ENCODE peak calls at places on chromosomes 11 and 22, in nine cellular contexts. One of them, this sample, is unnamed. For H3K9me3, the result is how much of the 10 kb centered on the place peaks cover.

GRCh38 chr11:66278396-66279091 is 569 bp downstream of the CNIH2 start:
- DNase-seq in fibroblast of lung: no peak
- DNase-seq in ascending aorta: no peak
- DNase-seq in PC-3: peak
- DNase-seq in heart right ventricle: no peak
- DNase-seq in AG04450: no peak
- DNase-seq in ovary: peak
- DNase-seq in SK-N-SH: peak
- DNase-seq in adrenal gland: no peak
- DNase-seq in this sample: peak

GRCh38 chr11:296206-296975 is 2.9 kb downstream of the IFITM5 start:
- DNase-seq in fibroblast of lung: no peak
- DNase-seq in ascending aorta: no peak
- DNase-seq in PC-3: no peak
- DNase-seq in heart right ventricle: no peak
- DNase-seq in AG04450: no peak
- DNase-seq in ovary: peak
- DNase-seq in SK-N-SH: no peak
- DNase-seq in adrenal gland: no peak
- DNase-seq in this sample: no peak

GRCh38 chr11:67584205-67584880 is 731 bp downstream of the GSTP1 start:
- DNase-seq in fibroblast of lung: peak
- DNase-seq in ascending aorta: no peak
- DNase-seq in PC-3: peak
- DNase-seq in heart right ventricle: peak
- DNase-seq in AG04450: no peak
- DNase-seq in ovary: peak
- DNase-seq in SK-N-SH: peak
- DNase-seq in adrenal gland: peak
- DNase-seq in this sample: peak

GRCh38 chr22:19287076-19287724 is 4.3 kb downstream of the CLTCL1 start:
- DNase-seq in fibroblast of lung: peak
- DNase-seq in ascending aorta: no peak
- DNase-seq in PC-3: peak
- DNase-seq in heart right ventricle: no peak
- DNase-seq in AG04450: peak
- DNase-seq in ovary: no peak
- DNase-seq in SK-N-SH: no peak
- DNase-seq in adrenal gland: no peak
- DNase-seq in this sample: no peak

GRCh38 chr11:973237-973636 is 47.6 kb downstream of the AP2A2 start:
- DNase-seq in fibroblast of lung: no peak
- DNase-seq in ascending aorta: no peak
- DNase-seq in PC-3: no peak
- DNase-seq in heart right ventricle: no peak
- DNase-seq in AG04450: no peak
- DNase-seq in ovary: no peak
- DNase-seq in SK-N-SH: no peak
- DNase-seq in adrenal gland: no peak
- DNase-seq in this sample: no peak

GRCh38 chr11:47152953-47153950 is 23.4 kb downstream of the ARFGAP2 start:
- DNase-seq in fibroblast of lung: peak
- DNase-seq in ascending aorta: no peak
- DNase-seq in PC-3: peak
- DNase-seq in heart right ventricle: peak
- DNase-seq in AG04450: peak
- DNase-seq in ovary: peak
- DNase-seq in SK-N-SH: peak
- DNase-seq in adrenal gland: peak
- DNase-seq in this sample: peak

GRCh38 chr11:67673902-67674301 is 521 bp downstream of the ALDH3B2 start:
- DNase-seq in fibroblast of lung: no peak
- DNase-seq in ascending aorta: no peak
- DNase-seq in PC-3: no peak
- DNase-seq in heart right ventricle: no peak
- DNase-seq in AG04450: no peak
- DNase-seq in ovary: no peak
- DNase-seq in SK-N-SH: no peak
- DNase-seq in adrenal gland: no peak
- DNase-seq in this sample: no peak

GRCh38 chr22:20646377-20646776 is 127.5 kb upstream of the SERPIND1 start:
- DNase-seq in fibroblast of lung: no peak
- DNase-seq in ascending aorta: no peak
- DNase-seq in PC-3: no peak
- DNase-seq in heart right ventricle: no peak
- DNase-seq in AG04450: no peak
- DNase-seq in ovary: no peak
- DNase-seq in SK-N-SH: no peak
- DNase-seq in adrenal gland: no peak
- DNase-seq in this sample: no peak

GRCh38 chr22:49825944-49826602 is 1.6 kb downstream of the BRD1 start:
- DNase-seq in fibroblast of lung: peak
- DNase-seq in ascending aorta: no peak
- DNase-seq in PC-3: peak
- DNase-seq in heart right ventricle: no peak
- DNase-seq in AG04450: no peak
- DNase-seq in ovary: no peak
- DNase-seq in SK-N-SH: no peak
- DNase-seq in adrenal gland: peak
- DNase-seq in this sample: no peak

GRCh38 chr11:19573666-19574065 is 139.0 kb upstream of the NAV2 start:
- DNase-seq in fibroblast of lung: no peak
- DNase-seq in ascending aorta: no peak
- DNase-seq in PC-3: no peak
- DNase-seq in heart right ventricle: peak
- DNase-seq in AG04450: no peak
- DNase-seq in ovary: no peak
- DNase-seq in SK-N-SH: no peak
- DNase-seq in adrenal gland: no peak
- DNase-seq in this sample: peak

GRCh38 chr22:36853407-36854099 is 7.3 kb upstream of the NCF4 start:
- DNase-seq in fibroblast of lung: peak
- DNase-seq in ascending aorta: no peak
- DNase-seq in PC-3: peak
- DNase-seq in heart right ventricle: peak
- DNase-seq in AG04450: no peak
- DNase-seq in ovary: no peak
- DNase-seq in SK-N-SH: peak
- DNase-seq in adrenal gland: peak
- DNase-seq in this sample: peak

GRCh38 chr11:46120711-46121327 is 435 bp downstream of the PHF21A start:
- DNase-seq in fibroblast of lung: no peak
- DNase-seq in ascending aorta: no peak
- DNase-seq in PC-3: no peak
- DNase-seq in heart right ventricle: peak
- DNase-seq in AG04450: peak
- DNase-seq in ovary: peak
- DNase-seq in SK-N-SH: peak
- DNase-seq in adrenal gland: peak
- DNase-seq in this sample: peak

DNA sequence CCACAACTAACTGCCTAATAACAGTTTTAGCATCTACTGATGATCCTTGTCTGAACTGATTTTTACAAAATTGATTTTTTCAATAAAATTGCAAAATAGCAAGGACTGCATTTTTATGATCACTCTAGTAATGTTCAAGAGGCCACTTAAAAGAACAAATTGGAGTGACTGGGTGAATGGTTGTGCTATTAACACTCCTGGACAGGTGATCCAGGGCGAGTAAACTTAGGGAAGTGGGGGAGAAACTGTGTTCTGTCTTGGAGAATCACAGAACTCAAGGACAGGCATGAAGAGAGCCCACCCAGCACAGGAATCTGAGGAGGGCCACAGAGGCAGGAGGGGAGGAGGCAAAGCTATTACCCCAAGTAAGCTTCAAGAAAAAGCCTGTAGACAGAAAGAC is 75.8 kb downstream of the SGSM3 start:
- DNase-seq in fibroblast of lung: no peak
- DNase-seq in ascending aorta: no peak
- DNase-seq in PC-3: no peak
- DNase-seq in heart right ventricle: no peak
- DNase-seq in AG04450: no peak
- DNase-seq in ovary: no peak
- DNase-seq in SK-N-SH: no peak
- DNase-seq in adrenal gland: no peak
- DNase-seq in this sample: no peak
- H3K27ac ChIP-seq in fibroblast of lung: no peak
- H3K27ac ChIP-seq in ascending aorta: no peak
- H3K27ac ChIP-seq in PC-3: no peak
- H3K27ac ChIP-seq in heart right ventricle: no peak
- H3K27ac ChIP-seq in AG04450: no peak
- H3K27ac ChIP-seq in ovary: no peak
- H3K27ac ChIP-seq in SK-N-SH: no peak
- H3K27ac ChIP-seq in adrenal gland: no peak
- H3K27ac ChIP-seq in this sample: peak

DNA sequence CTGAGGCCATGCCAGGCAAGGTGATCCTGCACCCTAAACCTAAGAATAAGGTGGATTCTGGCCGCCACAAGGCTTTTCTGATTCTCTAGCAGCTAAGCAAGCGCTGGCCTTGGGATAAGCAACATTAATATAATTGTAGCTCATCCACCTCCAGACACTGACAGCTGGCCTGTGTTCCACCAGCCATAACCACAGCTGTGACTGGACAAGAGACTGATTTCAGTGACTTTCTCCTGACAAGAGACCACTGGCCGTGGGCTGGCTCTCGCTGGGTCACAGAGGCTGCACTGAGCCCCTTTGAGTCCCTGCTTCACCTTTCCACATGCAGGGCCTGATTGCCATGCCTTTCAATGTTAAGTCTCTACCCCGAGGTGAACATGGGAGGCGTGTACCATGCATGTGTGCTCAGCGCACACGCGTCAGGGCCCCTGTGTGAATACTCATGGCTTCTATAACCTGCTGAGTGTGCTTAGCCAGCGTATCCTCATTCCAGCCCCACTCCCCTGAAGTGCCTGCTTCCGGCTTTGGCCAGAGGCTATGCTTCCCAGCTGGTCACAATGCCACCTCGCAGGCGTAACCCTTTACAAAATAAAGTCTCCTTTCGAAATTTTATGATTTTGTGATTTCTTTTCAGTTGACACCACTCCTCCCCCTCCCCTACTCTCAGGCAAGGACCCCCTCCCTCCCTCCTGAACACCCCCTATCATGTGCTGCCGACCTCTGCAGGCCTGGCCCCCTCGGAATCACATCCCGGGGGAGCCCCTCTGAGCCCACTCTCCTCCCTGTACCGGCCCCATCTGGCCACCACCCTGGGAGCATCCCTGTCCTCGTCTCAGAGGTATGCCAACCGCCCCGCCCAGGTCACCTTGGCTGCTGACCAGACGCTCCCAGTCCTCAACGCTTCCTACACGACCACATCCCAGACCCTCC is 128.1 kb downstream of the CTTN start:
- DNase-seq in fibroblast of lung: no peak
- DNase-seq in ascending aorta: no peak
- DNase-seq in PC-3: no peak
- DNase-seq in heart right ventricle: no peak
- DNase-seq in AG04450: no peak
- DNase-seq in ovary: no peak
- DNase-seq in SK-N-SH: peak
- DNase-seq in adrenal gland: no peak
- DNase-seq in this sample: no peak
- H3K9me3 ChIP-seq in fibroblast of lung: under half
- H3K9me3 ChIP-seq in ascending aorta: under half
- H3K9me3 ChIP-seq in PC-3: under half
- H3K9me3 ChIP-seq in heart right ventricle: under half
- H3K9me3 ChIP-seq in AG04450: under half
- H3K9me3 ChIP-seq in ovary: under half
- H3K9me3 ChIP-seq in SK-N-SH: under half
- H3K9me3 ChIP-seq in adrenal gland: under half
- H3K9me3 ChIP-seq in this sample: under half

GRCh38 chr11:12213920-12214319 is 103.5 kb downstream of the MICAL2 start:
- DNase-seq in fibroblast of lung: peak
- DNase-seq in ascending aorta: no peak
- DNase-seq in PC-3: peak
- DNase-seq in heart right ventricle: no peak
- DNase-seq in AG04450: no peak
- DNase-seq in ovary: no peak
- DNase-seq in SK-N-SH: no peak
- DNase-seq in adrenal gland: no peak
- DNase-seq in this sample: no peak

GRCh38 chr11:12216100-12216499 is 105.7 kb downstream of the MICAL2 start:
- DNase-seq in fibroblast of lung: no peak
- DNase-seq in ascending aorta: no peak
- DNase-seq in PC-3: no peak
- DNase-seq in heart right ventricle: no peak
- DNase-seq in AG04450: no peak
- DNase-seq in ovary: no peak
- DNase-seq in SK-N-SH: no peak
- DNase-seq in adrenal gland: no peak
- DNase-seq in this sample: no peak

GRCh38 chr11:12214751-12215150 is 104.4 kb downstream of the MICAL2 start:
- DNase-seq in fibroblast of lung: peak
- DNase-seq in ascending aorta: no peak
- DNase-seq in PC-3: no peak
- DNase-seq in heart right ventricle: no peak
- DNase-seq in AG04450: no peak
- DNase-seq in ovary: no peak
- DNase-seq in SK-N-SH: no peak
- DNase-seq in adrenal gland: no peak
- DNase-seq in this sample: peak

GRCh38 chr11:12216542-12217422 is 106.4 kb downstream of the MICAL2 start:
- DNase-seq in fibroblast of lung: peak
- DNase-seq in ascending aorta: no peak
- DNase-seq in PC-3: no peak
- DNase-seq in heart right ventricle: no peak
- DNase-seq in AG04450: no peak
- DNase-seq in ovary: no peak
- DNase-seq in SK-N-SH: peak
- DNase-seq in adrenal gland: no peak
- DNase-seq in this sample: peak

DNA sequence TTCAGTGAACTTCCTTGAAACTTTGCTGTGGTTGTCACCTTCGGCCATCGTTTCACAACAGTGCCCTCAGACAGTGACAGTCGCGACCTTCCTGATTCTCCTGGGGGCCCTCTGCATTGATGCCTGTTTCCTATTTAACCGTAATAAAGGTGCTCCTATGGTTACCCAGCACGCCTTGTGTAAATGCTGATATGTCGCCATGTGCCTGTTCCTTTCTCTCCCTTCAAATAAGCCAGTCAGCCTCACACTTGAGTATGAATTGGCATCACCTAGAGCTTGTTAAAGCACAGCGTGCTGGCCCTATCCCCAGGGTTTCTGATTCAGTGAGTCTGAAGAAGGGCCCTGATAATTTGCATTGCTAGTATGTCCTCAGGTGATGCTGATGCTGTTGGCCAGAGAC is 104.8 kb downstream of the MICAL2 start:
- DNase-seq in fibroblast of lung: no peak
- DNase-seq in ascending aorta: no peak
- DNase-seq in PC-3: no peak
- DNase-seq in heart right ventricle: no peak
- DNase-seq in AG04450: no peak
- DNase-seq in ovary: no peak
- DNase-seq in SK-N-SH: no peak
- DNase-seq in adrenal gland: no peak
- DNase-seq in this sample: no peak
- H3K27ac ChIP-seq in fibroblast of lung: no peak
- H3K27ac ChIP-seq in ascending aorta: peak
- H3K27ac ChIP-seq in PC-3: no peak
- H3K27ac ChIP-seq in heart right ventricle: no peak
- H3K27ac ChIP-seq in AG04450: peak
- H3K27ac ChIP-seq in ovary: no peak
- H3K27ac ChIP-seq in SK-N-SH: peak
- H3K27ac ChIP-seq in adrenal gland: no peak
- H3K27ac ChIP-seq in this sample: peak

GRCh38 chr11:128269466-128269865 is 317.9 kb downstream of the ETS1 start:
- DNase-seq in fibroblast of lung: no peak
- DNase-seq in ascending aorta: no peak
- DNase-seq in PC-3: no peak
- DNase-seq in heart right ventricle: no peak
- DNase-seq in AG04450: no peak
- DNase-seq in ovary: no peak
- DNase-seq in SK-N-SH: no peak
- DNase-seq in adrenal gland: no peak
- DNase-seq in this sample: no peak
- H3K9me3 ChIP-seq in fibroblast of lung: under half
- H3K9me3 ChIP-seq in ascending aorta: under half
- H3K9me3 ChIP-seq in PC-3: under half
- H3K9me3 ChIP-seq in heart right ventricle: under half
- H3K9me3 ChIP-seq in AG04450: under half
- H3K9me3 ChIP-seq in ovary: under half
- H3K9me3 ChIP-seq in SK-N-SH: under half
- H3K9me3 ChIP-seq in adrenal gland: under half
- H3K9me3 ChIP-seq in this sample: under half